ENCODE peak calls at places on chromosome 9, in seven cellular contexts. I is lung; V is LNCaP clone FGC; B is hepatocyte; A is D721Med; W is fibroblast of the aortic adventitia; L is CD8-positive, alpha-beta T cell. J is an unnamed sample.

GRCh38 chr9:6759114-6759977 is 1.6 kb downstream of the KDM4C start:
- DNase-seq in I (no peak), V (no peak), B (peak; percentile 65), A (no peak), W (peak; percentile 88), L (no peak), J (no peak)

GRCh38 chr9:99726758-99727157 is 94.9 kb upstream of the NR4A3 start:
- DNase-seq in I (no peak), V (no peak), B (no peak), A (no peak), W (no peak), L (no peak), J (no peak)

GRCh38 chr9:4152201-4152600 is 147.7 kb downstream of the GLIS3 start:
- DNase-seq in I (no peak), V (no peak), B (no peak), A (no peak), W (no peak), L (no peak), J (no peak)

GRCh38 chr9:128910906-128911305 is 9.9 kb upstream of the PHYHD1 start:
- DNase-seq in I (no peak), V (no peak), B (no peak), A (peak; percentile 7), W (no peak), L (no peak), J (no peak)

GRCh38 chr9:128902351-128903078 is 18.3 kb upstream of the PHYHD1 start:
- DNase-seq in I (no peak), V (no peak), B (no peak), A (peak; percentile 4), W (no peak), L (peak; percentile 95), J (no peak)

GRCh38 chr9:111957856-111958631 is 61.4 kb downstream of the UGCG start:
- DNase-seq in I (no peak), V (no peak), B (peak; percentile 40), A (no peak), W (peak; percentile 99), L (peak; percentile 56), J (no peak)

GRCh38 chr9:93654351-93654961 is 78.1 kb downstream of the PHF2 start:
- DNase-seq in I (no peak), V (no peak), B (no peak), A (no peak), W (no peak), L (no peak), J (peak; percentile 5)

GRCh38 chr9:134223091-134223490 is 58.7 kb upstream of the RNU6ATAC start:
- DNase-seq in I (no peak), V (no peak), B (no peak), A (no peak), W (no peak), L (no peak), J (no peak)

GRCh38 chr9:92138157-92138959 is 23.1 kb upstream of the SPTLC1 start:
- DNase-seq in I (peak; percentile 69), V (no peak), B (peak; percentile 87), A (peak; percentile 55), W (peak; percentile 63), L (peak; percentile 78), J (peak; percentile 84)

GRCh38 chr9:122821278-122821952 is 7.0 kb downstream of the PDCL start:
- DNase-seq in I (peak; percentile 51), V (no peak), B (no peak), A (peak; percentile 43), W (peak; percentile 31), L (no peak), J (no peak)

GRCh38 chr9:15512889-15513288 is 2.1 kb upstream of the PSIP1 start:
- DNase-seq in I (no peak), V (no peak), B (no peak), A (no peak), W (no peak), L (no peak), J (no peak)

GRCh38 chr9:15510789-15511575 is at the start of gene PSIP1:
- DNase-seq in I (peak; percentile 69), V (peak; percentile 55), B (peak; percentile 87), A (no peak), W (peak; percentile 88), L (peak; percentile 92), J (peak; percentile 84)

GRCh38 chr9:15512204-15512603 is 1.4 kb upstream of the PSIP1 start:
- DNase-seq in I (no peak), V (no peak), B (no peak), A (no peak), W (no peak), L (no peak), J (no peak)

GRCh38 chr9:15509931-15510788 is 610 bp downstream of the PSIP1 start:
- DNase-seq in I (peak; percentile 34), V (no peak), B (peak; percentile 57), A (no peak), W (no peak), L (peak; percentile 77), J (peak; percentile 76)

DNA sequence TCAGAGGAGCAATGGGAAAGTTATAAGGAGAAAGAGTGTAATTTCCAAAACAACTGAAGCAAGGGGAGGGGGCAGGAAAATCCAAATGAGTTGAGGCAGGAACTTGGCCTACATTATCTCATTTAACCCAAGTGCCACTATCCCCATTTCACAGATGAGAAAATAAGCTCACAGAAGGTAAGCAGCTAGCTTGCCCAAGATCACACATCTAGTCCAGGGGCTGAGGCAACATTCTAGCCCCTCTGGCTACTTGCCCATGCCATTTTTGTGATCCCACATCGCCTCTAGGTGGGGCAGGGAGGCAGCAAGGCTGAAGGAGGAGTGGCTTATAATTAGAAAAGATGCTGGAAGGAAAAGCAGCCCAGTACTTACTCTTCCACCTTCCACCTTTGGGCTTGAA is 2.6 kb upstream of the PSIP1 start:
- DNase-seq in I (no peak), V (no peak), B (no peak), A (no peak), W (no peak), L (no peak), J (peak; percentile 21)
- TF ChIP-seq CTCF in I (no peak), V (peak; percentile 25), B (no peak), A (peak; percentile 23), W (peak; percentile 14), L (no peak), J (peak; percentile 24)

DNA sequence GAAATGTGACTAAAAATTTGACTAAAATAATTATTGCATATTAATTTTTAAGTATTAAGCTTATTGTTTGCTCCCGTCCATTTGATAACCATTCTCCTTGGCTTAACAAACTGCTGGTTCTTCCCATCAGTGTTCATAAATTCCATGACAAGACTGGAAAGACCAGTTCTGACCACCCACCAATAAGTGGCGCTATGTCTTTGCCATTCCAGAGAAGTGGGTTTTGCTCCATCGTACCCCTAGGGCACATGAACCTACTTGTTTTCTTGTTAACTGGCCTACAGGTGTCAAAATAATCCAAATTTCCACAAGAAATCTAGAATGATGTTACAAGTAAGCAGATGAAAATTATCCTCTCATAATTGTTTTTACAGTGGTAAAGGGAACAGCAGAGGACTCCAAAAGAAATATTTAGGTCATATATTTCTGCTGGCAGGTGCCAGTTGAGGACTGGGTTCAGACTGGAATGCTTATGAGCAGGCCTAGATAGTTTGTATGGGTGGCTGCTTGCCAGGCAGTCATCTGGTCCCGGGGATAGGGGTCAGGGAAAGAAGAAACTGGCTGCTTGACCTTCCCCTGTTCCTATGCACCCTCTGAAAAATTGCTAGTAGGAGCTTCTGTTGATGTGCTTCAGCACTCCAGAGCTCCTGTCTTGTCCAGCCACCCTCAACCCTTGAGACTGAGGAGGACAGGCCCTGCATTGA is 283.1 kb upstream of the ADAMTSL1 start:
- DNase-seq in I (no peak), V (no peak), B (no peak), A (no peak), W (no peak), L (no peak), J (no peak)
- TF ChIP-seq CTCF in I (no peak), V (no peak), B (no peak), A (no peak), W (no peak), L (no peak), J (no peak)

GRCh38 chr9:120477534-120478001 is 102.4 kb downstream of the CDK5RAP2 start:
- DNase-seq in I (peak; percentile 66), V (peak; percentile 67), B (peak; percentile 76), A (no peak), W (peak; percentile 91), L (no peak), J (peak; percentile 79)
- TF ChIP-seq CTCF in I (peak; percentile 70), V (peak; percentile 97), B (peak; percentile 90), A (peak; percentile 90), W (peak; percentile 100), L (peak; percentile 59), J (peak; percentile 98)

GRCh38 chr9:120610975-120611689 is 31.2 kb upstream of the CDK5RAP2 start:
- DNase-seq in I (no peak), V (no peak), B (no peak), A (no peak), W (no peak), L (no peak), J (no peak)
- TF ChIP-seq CTCF in I (no peak), V (no peak), B (peak; percentile 16), A (peak; percentile 19), W (peak; percentile 23), L (no peak), J (peak; percentile 19)

DNA sequence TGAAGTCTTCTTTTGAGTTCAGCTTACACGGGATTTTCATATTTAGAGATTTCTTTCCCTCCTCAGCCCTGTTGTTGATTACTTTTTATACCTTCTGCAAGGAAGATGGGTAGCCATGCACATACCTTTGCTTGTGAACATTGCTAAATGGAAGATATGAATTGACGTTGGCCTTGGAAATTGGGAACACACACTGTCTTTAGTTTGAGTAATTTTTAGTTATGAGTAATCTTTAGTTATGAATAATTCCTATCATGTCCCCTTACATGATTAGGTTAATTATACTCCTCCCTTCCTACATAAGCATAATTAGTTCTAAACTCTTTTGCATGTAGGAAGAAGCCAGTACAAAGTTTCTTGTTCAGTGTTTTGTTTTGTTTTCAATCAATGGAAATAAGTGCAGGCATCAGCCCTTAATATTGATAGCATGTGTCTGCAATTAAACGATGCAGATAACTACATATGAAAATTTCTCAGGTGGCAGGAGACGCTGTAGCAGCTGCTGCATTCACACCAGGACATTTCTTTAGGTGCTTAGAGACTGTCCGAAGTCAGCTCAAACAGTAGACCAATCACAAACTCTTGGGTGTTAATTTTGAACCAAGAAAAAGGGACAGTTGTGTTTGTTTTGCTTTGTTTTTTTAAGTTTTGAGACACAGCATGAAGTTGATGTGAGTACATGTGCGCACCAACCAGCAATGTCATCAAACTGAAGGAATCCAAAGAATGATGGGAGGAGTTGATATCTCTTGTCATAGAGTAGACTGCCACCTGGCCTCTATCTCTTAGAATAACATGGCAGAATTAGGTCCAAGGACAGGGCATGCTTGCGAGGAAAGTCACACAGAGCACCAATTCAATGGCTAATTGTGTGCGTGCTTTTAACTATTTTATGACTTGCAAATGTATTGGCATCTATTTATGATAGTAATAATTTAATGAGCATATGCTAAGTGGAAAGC is 51.4 kb downstream of the SMARCA2 start:
- DNase-seq in I (no peak), V (peak; percentile 14), B (peak; percentile 35), A (no peak), W (peak; percentile 6), L (no peak), J (no peak)
- TF ChIP-seq CTCF in I (no peak), V (peak; percentile 50), B (peak; percentile 29), A (peak; percentile 18), W (no peak), L (peak; percentile 52), J (no peak)

J was measured in WERI-Rb-1.